ENCODE peak calls at places on chromosomes 5 and 9, in ten cellular contexts. A is G401; P is AG09309; Y is GM03348; Z is stimulated activated CD4-positive, alpha-beta T cell treated with anti-CD3 and anti-CD28 coated beads, Interleukin-1b, Interleukin-23, amount 100 ng/mL, for 4 hours; M is brain microvascular endothelial cell; J is D341Med; O is CD14-positive monocyte; E is HTR-8/SVneo; B is substantia nigra. W is an unnamed sample.

GRCh38 chr9:110316255-110316921 is 21.3 kb downstream of the TXNDC8 start:
- DNase-seq in O (no peak), M (no peak), Z (no peak), B (no peak), Y (no peak), J (no peak), E (no peak), A (no peak), P (no peak), W (no peak)

GRCh38 chr5:126137771-126138474 is 285.3 kb upstream of the GRAMD2B start:
- DNase-seq in J (no peak), B (no peak), P (no peak), Y (no peak), O (no peak), A (no peak), E (no peak), M (no peak), Z (no peak), W (no peak)

GRCh38 chr5:76412511-76412910 is 9.4 kb downstream of the IQGAP2 start:
- DNase-seq in M (no peak), E (no peak), Y (no peak), Z (no peak), O (no peak), B (no peak), P (no peak), J (no peak), A (no peak), W (no peak)

GRCh38 chr9:129646252-129646651 is 4.3 kb upstream of the ASB6 start:
- DNase-seq in P (no peak), B (no peak), A (no peak), Z (no peak), J (no peak), M (no peak), E (no peak), O (no peak), Y (no peak), W (no peak)

GRCh38 chr9:130074391-130075115 is 20.8 kb downstream of the GPR107 start:
- DNase-seq in M (no peak), B (no peak), J (peak), Z (no peak), P (no peak), A (no peak), O (no peak), Y (no peak), E (no peak), W (no peak)

GRCh38 chr5:129771058-129771838 is 23.4 kb downstream of the MINAR2 start:
- DNase-seq in A (peak), B (peak), M (peak), E (peak), P (peak), Y (peak), J (peak), Z (peak), O (no peak), W (peak)

GRCh38 chr5:54480296-54480695 is 24.8 kb downstream of the HSPB3 start:
- DNase-seq in M (no peak), A (no peak), P (no peak), O (no peak), B (no peak), E (no peak), Y (no peak), Z (no peak), J (no peak), W (no peak)

GRCh38 chr9:133478851-133479711 is at the start of gene SLC2A6:
- DNase-seq in J (peak), Z (peak), A (peak), Y (peak), M (peak), O (peak), E (peak), P (no peak), B (peak), W (peak)

GRCh38 chr5:140256726-140257125 is 46.2 kb downstream of the PFDN1 start:
- DNase-seq in B (no peak), Z (no peak), M (no peak), A (no peak), J (no peak), Y (no peak), E (no peak), P (no peak), O (no peak), W (no peak)

GRCh38 chr5:132387649-132388117 is 18.2 kb downstream of the SLC22A5 start:
- DNase-seq in E (peak), Y (peak), P (peak), J (no peak), O (peak), A (no peak), Z (no peak), M (peak), B (no peak), W (no peak)

GRCh38 chr9:4371108-4371507 is 71.2 kb upstream of the GLIS3 start:
- DNase-seq in J (no peak), A (no peak), Z (no peak), Y (peak), O (no peak), P (peak), E (no peak), M (peak), B (no peak), W (no peak)

GRCh38 chr9:1619915-1620705 is 395.0 kb upstream of the SMARCA2 start:
- DNase-seq in O (no peak), P (no peak), J (no peak), E (no peak), Z (no peak), Y (peak), B (no peak), M (no peak), A (peak), W (no peak)

GRCh38 chr5:132445930-132446329 is 44.6 kb downstream of the IRF1 start:
- DNase-seq in M (no peak), P (no peak), Z (no peak), J (no peak), O (no peak), B (no peak), Y (no peak), E (no peak), A (no peak), W (no peak)

GRCh38 chr9:113349434-113350337 is at the start of gene BSPRY:
- DNase-seq in O (no peak), A (no peak), P (no peak), Z (no peak), Y (peak), M (no peak), B (no peak), E (no peak), J (no peak), W (no peak)

GRCh38 chr9:17018001-17018491 is 116.8 kb upstream of the CNTLN start:
- DNase-seq in Y (peak), O (no peak), A (no peak), Z (no peak), M (peak), E (no peak), B (peak), P (peak), J (no peak), W (no peak)

GRCh38 chr9:97703437-97704326 is 6.5 kb upstream of the XPA start:
- DNase-seq in P (peak), E (peak), A (no peak), M (peak), Z (no peak), J (no peak), B (no peak), Y (peak), O (no peak), W (no peak)

GRCh38 chr5:14775857-14776256 is 95.7 kb downstream of the ANKH start:
- DNase-seq in A (no peak), Z (no peak), P (peak), M (peak), O (no peak), Y (peak), J (no peak), E (no peak), B (no peak), W (no peak)

GRCh38 chr5:83564069-83564749 is 92.7 kb downstream of the VCAN start:
- DNase-seq in J (peak), E (peak), O (no peak), A (peak), M (no peak), Y (peak), Z (no peak), P (no peak), B (no peak), W (no peak)

GRCh38 chr5:66364186-66364585 is 220.1 kb downstream of the SREK1 start:
- DNase-seq in M (no peak), P (no peak), O (no peak), E (no peak), J (no peak), Y (no peak), A (no peak), Z (no peak), B (no peak), W (no peak)

GRCh38 chr9:84705128-84705527 is 35.6 kb downstream of the NTRK2 start:
- DNase-seq in E (no peak), M (no peak), Z (no peak), P (no peak), B (no peak), Y (no peak), A (no peak), J (no peak), O (no peak), W (no peak)

GRCh38 chr9:113511856-113512761 is 48.6 kb downstream of the RGS3 start:
- DNase-seq in O (peak), P (no peak), B (no peak), M (peak), J (peak), A (no peak), E (peak), Y (peak), Z (peak), W (peak)

GRCh38 chr9:35666045-35666444 is 1.1 kb upstream of the ARHGEF39 start:
- DNase-seq in A (no peak), P (no peak), O (no peak), M (peak), Y (no peak), B (no peak), J (no peak), Z (no peak), E (no peak), W (no peak)

GRCh38 chr9:130427326-130427725 is 17.4 kb upstream of the ASS1 start:
- DNase-seq in A (no peak), Y (no peak), E (no peak), J (no peak), P (no peak), Z (no peak), B (no peak), O (no peak), M (no peak), W (no peak)

GRCh38 chr5:126718246-126718868 is 58.6 kb upstream of the LMNB1 start:
- DNase-seq in B (no peak), P (no peak), Z (no peak), M (no peak), O (no peak), J (no peak), A (no peak), E (no peak), Y (no peak), W (no peak)

GRCh38 chr5:57695179-57695578 is 212.6 kb upstream of the ACTBL2 start:
- DNase-seq in O (no peak), J (no peak), Y (no peak), Z (no peak), P (no peak), B (no peak), E (no peak), M (no peak), A (no peak), W (no peak)

GRCh38 chr9:114059047-114059803 is 18.9 kb downstream of the AMBP start:
- DNase-seq in A (no peak), O (no peak), B (no peak), Z (no peak), M (no peak), P (no peak), J (no peak), Y (peak), E (no peak), W (no peak)

GRCh38 chr5:145483211-145483610 is 351.9 kb downstream of the PRELID2 start:
- DNase-seq in P (no peak), Y (peak), B (no peak), O (no peak), A (no peak), J (no peak), Z (no peak), E (peak), M (peak), W (no peak)

GRCh38 chr5:3216386-3216785 is 379.2 kb upstream of the IRX1 start:
- DNase-seq in Z (no peak), E (no peak), Y (no peak), P (no peak), A (no peak), M (no peak), O (no peak), J (no peak), B (no peak), W (no peak)

GRCh38 chr9:93568169-93568568 is 8.2 kb upstream of the PHF2 start:
- DNase-seq in P (no peak), M (no peak), A (no peak), Y (no peak), Z (no peak), J (no peak), E (no peak), O (no peak), B (no peak), W (no peak)

GRCh38 chr5:136182618-136183017 is 10.3 kb downstream of the SMIM32 start:
- DNase-seq in M (no peak), O (no peak), E (no peak), J (no peak), Z (no peak), Y (no peak), P (no peak), B (no peak), A (no peak), W (no peak)

GRCh38 chr9:127981559-127982121 is 851 bp upstream of the EEIG1 start:
- DNase-seq in A (no peak), M (no peak), Z (no peak), B (no peak), O (no peak), P (no peak), J (no peak), E (no peak), Y (no peak), W (no peak)

GRCh38 chr5:165224366-165224765 is 1718.9 kb downstream of the MAT2B start:
- DNase-seq in M (no peak), B (no peak), P (no peak), Y (no peak), Z (no peak), O (no peak), A (no peak), E (no peak), J (no peak), W (no peak)

GRCh38 chr5:11449217-11449616 is 455.0 kb downstream of the CTNND2 start:
- DNase-seq in B (no peak), E (no peak), A (no peak), J (no peak), Z (no peak), Y (no peak), O (no peak), M (no peak), P (no peak), W (no peak)

GRCh38 chr9:36597412-36598178 is 24.9 kb downstream of the MELK start:
- DNase-seq in P (peak), Y (peak), E (peak), B (no peak), A (peak), M (peak), J (peak), O (no peak), Z (no peak), W (no peak)